ENCODE peak calls at places on chromosomes 2 and 18, in eight cellular contexts. L is EH, A is AG10803, S is T1000, O is HFFc6, E is H4, H is KBM-7, Y is PC-9. Q is an unnamed sample.

GRCh38 chr2:121036226-121036692 is 248.7 kb downstream of the TFCP2L1 start:
- DNase-seq in L (no peak), A (no peak), S (no peak), O (no peak), E (no peak), H (no peak), Y (no peak), Q (no peak)

GRCh38 chr2:233252227-233252626 is 754 bp downstream of the ATG16L1 start:
- DNase-seq in L (peak; percentile 14), A (no peak), S (no peak), O (no peak), E (no peak), H (peak; percentile 26), Y (no peak), Q (no peak)

GRCh38 chr2:11753886-11754704 is 7.7 kb downstream of the LPIN1 start:
- DNase-seq in L (peak; percentile 68), A (peak; percentile 52), S (no peak), O (peak; percentile 37), E (no peak), H (peak; percentile 65), Y (peak; percentile 95), Q (peak; percentile 89)

GRCh38 chr2:239990966-239991365 is 34.2 kb downstream of the NDUFA10 start:
- DNase-seq in L (no peak), A (no peak), S (no peak), O (no peak), E (no peak), H (no peak), Y (no peak), Q (no peak)

GRCh38 chr2:169007941-169008340 is 23.2 kb downstream of the ABCB11 start:
- DNase-seq in L (no peak), A (no peak), S (no peak), O (no peak), E (no peak), H (peak; percentile 30), Y (no peak), Q (no peak)

GRCh38 chr2:219204425-219205164 is 2.0 kb upstream of the ZFAND2B start:
- DNase-seq in L (no peak), A (no peak), S (no peak), O (no peak), E (no peak), H (no peak), Y (no peak), Q (no peak)

GRCh38 chr2:174027956-174028355 is 62.8 kb upstream of the SP3 start:
- DNase-seq in L (no peak), A (no peak), S (no peak), O (no peak), E (no peak), H (peak; percentile 28), Y (no peak), Q (no peak)

GRCh38 chr2:183455056-183455455 is 330.8 kb downstream of the NUP35 start:
- DNase-seq in L (no peak), A (no peak), S (no peak), O (no peak), E (no peak), H (no peak), Y (no peak), Q (no peak)

GRCh38 chr2:239322414-239323086 is 78.3 kb downstream of the HDAC4 start:
- DNase-seq in L (peak; percentile 85), A (peak; percentile 52), S (no peak), O (peak; percentile 45), E (peak; percentile 63), H (no peak), Y (no peak), Q (no peak)

GRCh38 chr18:79572093-79572780 is 107.4 kb upstream of the CTDP1 start:
- DNase-seq in L (no peak), A (no peak), S (no peak), O (no peak), E (no peak), H (no peak), Y (no peak), Q (no peak)

GRCh38 chr2:101406867-101407266 is 19.6 kb upstream of the CREG2 start:
- DNase-seq in L (peak; percentile 90), A (peak; percentile 96), S (peak; percentile 13), O (peak; percentile 89), E (peak; percentile 35), H (peak; percentile 40), Y (no peak), Q (no peak)

Q was measured in RPMI8226.